ENCODE peak calls at places on chromosomes 13 and 19, in nine cellular contexts. I, P, Q, U, N, C, W, E and D are unnamed samples.

GRCh38 chr13:44199627-44200207 is 173.9 kb upstream of the SERP2 start:
- DNase-seq in I (no peak), P (no peak), Q (no peak), U (no peak), N (no peak), C (no peak), W (no peak), E (no peak), D (no peak)

GRCh38 chr13:40190656-40191100 is 475.8 kb downstream of the FOXO1 start:
- DNase-seq in I (no peak), P (no peak), Q (no peak), U (peak; percentile 86), N (peak; percentile 85), C (no peak), W (no peak), E (peak; percentile 82), D (peak; percentile 41)

GRCh38 chr13:43611631-43612416 is 174.9 kb downstream of the ENOX1 start:
- DNase-seq in I (no peak), P (no peak), Q (no peak), U (no peak), N (no peak), C (no peak), W (no peak), E (no peak), D (no peak)

GRCh38 chr19:4744451-4745170 is 21.0 kb upstream of the DPP9 start:
- DNase-seq in I (no peak), P (no peak), Q (no peak), U (peak; percentile 97), N (peak; percentile 96), C (no peak), W (no peak), E (peak; percentile 95), D (peak; percentile 52)

GRCh38 chr13:76799696-76800095 is 86.5 kb downstream of the KCTD12 start:
- DNase-seq in I (no peak), P (no peak), Q (no peak), U (peak; percentile 39), N (peak; percentile 58), C (no peak), W (no peak), E (no peak), D (no peak)

GRCh38 chr19:7488736-7489353 is at the start of gene PEX11G:
- DNase-seq in I (peak; percentile 92), P (peak; percentile 94), Q (peak; percentile 45), U (peak; percentile 92), N (peak; percentile 90), C (peak; percentile 93), W (peak; percentile 97), E (peak; percentile 83), D (peak; percentile 53)

GRCh38 chr13:95117092-95117491 is 184.2 kb downstream of the ABCC4 start:
- DNase-seq in I (no peak), P (no peak), Q (no peak), U (no peak), N (no peak), C (no peak), W (no peak), E (no peak), D (no peak)

GRCh38 chr13:85665286-85665685 is 133.9 kb downstream of the SLITRK6 start:
- DNase-seq in I (no peak), P (peak; percentile 19), Q (no peak), U (no peak), N (no peak), C (no peak), W (no peak), E (no peak), D (no peak)

GRCh38 chr19:7544626-7545025 is 9.1 kb downstream of the PNPLA6 start:
- DNase-seq in I (no peak), P (no peak), Q (no peak), U (no peak), N (no peak), C (no peak), W (no peak), E (no peak), D (no peak)

DNA sequence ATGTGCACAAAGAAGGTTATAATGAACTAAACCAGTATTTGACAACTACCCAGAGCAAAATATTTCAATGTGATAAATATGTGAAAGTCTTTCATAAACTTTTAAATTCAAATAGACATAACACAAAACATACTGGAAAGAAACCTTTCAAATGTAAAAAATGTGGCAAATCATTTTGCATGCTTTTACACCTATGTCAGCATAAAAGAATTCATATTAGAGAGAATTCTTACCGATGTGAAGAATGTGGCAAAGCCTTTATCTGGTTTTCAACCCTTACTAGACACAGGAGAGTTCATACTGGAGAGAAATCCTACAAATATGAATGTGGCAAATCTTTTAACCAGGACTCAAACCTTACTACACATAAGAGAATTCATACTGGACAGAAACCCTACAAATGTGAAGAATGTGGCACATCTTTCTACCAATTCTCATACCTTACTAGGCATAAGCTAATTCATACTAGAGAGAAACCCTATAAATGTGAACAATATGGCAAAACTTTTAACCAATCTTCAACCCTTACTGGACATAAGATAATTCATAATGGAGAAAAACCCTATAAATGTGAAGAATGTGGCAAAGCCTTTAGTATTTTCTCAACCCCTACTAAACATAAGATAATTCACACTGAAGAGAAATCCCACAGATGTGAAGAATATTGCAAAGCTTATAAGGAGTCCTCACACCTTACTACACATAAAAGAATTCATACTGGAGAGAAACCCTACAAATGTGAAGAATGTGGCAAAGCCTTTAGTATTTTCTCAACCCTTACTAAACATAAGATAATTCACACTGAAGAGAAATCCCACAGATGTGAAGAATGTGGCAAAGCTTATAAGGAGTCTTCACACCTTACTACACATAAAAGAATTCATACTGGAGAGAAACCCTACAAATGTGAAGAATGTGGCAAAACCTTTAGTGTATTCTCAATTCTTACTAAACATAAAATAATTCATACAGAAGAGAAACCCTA is 26.4 kb downstream of the ZNF493 start:
- DNase-seq in I (no peak), P (no peak), Q (no peak), U (no peak), N (no peak), C (no peak), W (no peak), E (no peak), D (no peak)
- H3K4me3 ChIP-seq in I (no peak overlapping the region), P (no peak overlapping the region), Q (no peak overlapping the region), U (no peak overlapping the region), N (no peak overlapping the region), C (no peak overlapping the region), W (no peak overlapping the region), E (no peak overlapping the region), D (no peak overlapping the region)

DNA sequence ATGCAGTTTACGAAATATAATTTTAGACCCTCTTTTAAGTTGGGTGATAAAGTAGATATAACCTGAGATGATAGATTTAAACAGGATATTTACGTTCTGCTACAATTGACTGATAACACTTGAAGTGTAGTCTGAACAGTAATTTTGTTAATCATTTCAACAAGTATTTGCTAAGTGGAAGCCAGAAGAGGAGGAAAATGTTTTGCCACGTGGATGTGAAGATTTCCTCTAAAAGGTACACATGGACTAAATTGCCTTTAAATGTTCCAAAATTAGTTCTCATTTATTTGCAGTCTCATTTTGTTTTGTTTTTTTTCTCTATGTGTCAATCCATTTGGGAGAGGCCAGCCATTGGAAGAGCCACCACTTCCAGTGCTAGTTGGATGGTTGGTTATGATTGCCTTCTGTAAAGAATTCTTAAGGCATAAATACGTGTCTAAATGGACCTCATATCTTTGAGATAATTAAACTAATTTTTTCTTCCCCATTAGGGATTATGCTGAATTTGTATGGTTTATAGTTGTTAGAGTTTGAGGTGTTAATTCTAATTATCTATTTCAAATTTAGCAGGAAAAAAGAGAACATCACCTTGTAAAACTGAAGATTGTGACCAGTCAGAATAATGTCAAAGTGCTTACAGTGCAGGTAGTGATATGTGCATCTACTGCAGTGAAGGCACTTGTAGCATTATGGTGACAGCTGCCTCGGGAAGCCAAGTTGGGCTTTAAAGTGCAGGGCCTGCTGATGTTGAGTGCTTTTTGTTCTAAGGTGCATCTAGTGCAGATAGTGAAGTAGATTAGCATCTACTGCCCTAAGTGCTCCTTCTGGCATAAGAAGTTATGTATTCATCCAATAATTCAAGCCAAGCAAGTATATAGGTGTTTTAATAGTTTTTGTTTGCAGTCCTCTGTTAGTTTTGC is 2.8 kb downstream of the MIR17HG start:
- DNase-seq in I (no peak), P (no peak), Q (no peak), U (peak; percentile 6), N (peak; percentile 5), C (no peak), W (no peak), E (no peak), D (no peak)
- TF ChIP-seq CTCF in I (no peak), P (no peak), Q (no peak), U (no peak), N (no peak), C (no peak), W (no peak), E (no peak), D (no peak)

GRCh38 chr19:53646144-53646543 is 14.3 kb downstream of the DPRX start:
- DNase-seq in I (no peak), P (no peak), Q (no peak), U (no peak), N (no peak), C (no peak), W (no peak), E (no peak), D (no peak)

GRCh38 chr19:53644061-53644816 is 12.4 kb downstream of the DPRX start:
- DNase-seq in I (no peak), P (peak; percentile 67), Q (no peak), U (no peak), N (no peak), C (no peak), W (no peak), E (no peak), D (no peak)

GRCh38 chr19:53647350-53647749 is 15.6 kb downstream of the DPRX start:
- DNase-seq in I (no peak), P (no peak), Q (no peak), U (no peak), N (no peak), C (no peak), W (no peak), E (no peak), D (no peak)

GRCh38 chr19:53649746-53650593 is 18.2 kb downstream of the DPRX start:
- DNase-seq in I (no peak), P (no peak), Q (no peak), U (no peak), N (no peak), C (no peak), W (no peak), E (no peak), D (no peak)

DNA sequence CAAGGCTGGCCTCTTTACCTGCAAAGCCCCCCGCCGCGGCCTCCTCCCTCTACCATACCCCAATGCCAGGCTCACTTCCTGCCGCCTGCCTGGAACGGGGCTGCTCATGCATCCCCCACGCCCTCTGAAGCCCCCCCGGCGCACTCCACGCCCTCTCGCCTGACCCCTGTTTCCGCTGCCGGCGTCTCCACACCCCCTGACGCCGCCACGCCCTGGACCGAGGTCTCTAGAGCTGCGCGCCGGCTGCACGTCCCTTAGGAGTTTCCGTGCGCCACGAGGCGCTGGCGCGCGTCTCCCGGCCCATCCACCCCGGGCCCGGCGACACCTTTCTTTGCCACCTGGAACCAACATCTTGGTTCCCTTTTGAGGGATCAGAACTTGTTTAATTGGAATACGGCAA is 16.0 kb downstream of the DPRX start:
- DNase-seq in I (no peak), P (no peak), Q (no peak), U (no peak), N (no peak), C (no peak), W (no peak), E (no peak), D (no peak)
- H3K4me3 ChIP-seq in I (no peak overlapping the region), P (no peak overlapping the region), Q (no peak overlapping the region), U (no peak overlapping the region), N (no peak overlapping the region), C (no peak overlapping the region), W (no peak overlapping the region), E (no peak overlapping the region), D (no peak overlapping the region)

DNA sequence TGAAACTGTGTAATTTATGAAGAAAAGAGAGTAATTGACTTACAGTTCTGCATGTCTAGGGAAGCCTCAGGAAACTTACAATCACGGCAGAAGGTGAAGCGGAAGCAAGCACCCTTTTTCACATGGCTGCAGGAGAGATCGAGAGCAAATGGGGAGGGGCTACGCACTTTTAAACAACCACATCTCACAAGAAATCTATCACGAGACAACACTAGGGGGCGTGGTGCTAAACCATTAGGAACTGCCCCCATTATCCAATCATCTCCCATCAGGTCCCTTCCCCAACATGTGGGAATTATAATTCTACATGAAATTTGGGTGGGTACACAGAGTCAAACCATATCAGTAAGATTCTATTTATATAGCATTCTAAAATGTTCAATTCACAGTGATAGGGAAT is 114.8 kb upstream of the TRPC4 start:
- DNase-seq in I (no peak), P (peak; percentile 91), Q (no peak), U (no peak), N (no peak), C (no peak), W (no peak), E (no peak), D (no peak)
- TF ChIP-seq CTCF in I (no peak), P (peak; percentile 72), Q (no peak), U (no peak), N (no peak), C (no peak), W (no peak), E (peak; percentile 1), D (no peak)